ENCODE peak calls at places on chromosomes 3 and 15, in ten cellular contexts. One of them, this sample, is unnamed.

GRCh38 chr15:68186671-68187397 is 18.3 kb downstream of the CALML4 start:
- DNase-seq in activated T-helper 1 cell treated with anti-CD3 and anti-CD28 coated beads, Interleukin-2, amount 50 U/mL, for 16 hours: no peak
- DNase-seq in head of caudate nucleus: no peak
- DNase-seq in OCI-LY7: no peak
- DNase-seq in activated T-helper 2 cell treated with anti-CD3 and anti-CD28 coated beads, Interferon-gamma antibody, Interleukin-2, Interleukin-4, amounts not matched to agents 10 μg/mL and 5 μg/mL and 100 μg/mL, durations not matched to agents 14 hours and 24 hours and 36 hours: no peak
- DNase-seq in esophagus squamous epithelium: no peak
- DNase-seq in upper lobe of left lung: no peak
- DNase-seq in effector memory CD8-positive, alpha-beta T cell: no peak
- DNase-seq in substantia nigra: no peak
- DNase-seq in frontal cortex: no peak
- DNase-seq in this sample: no peak

GRCh38 chr15:50415752-50416404 is 8.3 kb upstream of the USP8 start:
- DNase-seq in activated T-helper 1 cell treated with anti-CD3 and anti-CD28 coated beads, Interleukin-2, amount 50 U/mL, for 16 hours: no peak
- DNase-seq in head of caudate nucleus: no peak
- DNase-seq in OCI-LY7: peak
- DNase-seq in activated T-helper 2 cell treated with anti-CD3 and anti-CD28 coated beads, Interferon-gamma antibody, Interleukin-2, Interleukin-4, amounts not matched to agents 10 μg/mL and 5 μg/mL and 100 μg/mL, durations not matched to agents 14 hours and 24 hours and 36 hours: no peak
- DNase-seq in esophagus squamous epithelium: no peak
- DNase-seq in upper lobe of left lung: no peak
- DNase-seq in effector memory CD8-positive, alpha-beta T cell: no peak
- DNase-seq in substantia nigra: no peak
- DNase-seq in frontal cortex: no peak
- DNase-seq in this sample: no peak

GRCh38 chr15:91866371-91866905 is 12.9 kb downstream of the SLCO3A1 start:
- DNase-seq in activated T-helper 1 cell treated with anti-CD3 and anti-CD28 coated beads, Interleukin-2, amount 50 U/mL, for 16 hours: no peak
- DNase-seq in head of caudate nucleus: no peak
- DNase-seq in OCI-LY7: no peak
- DNase-seq in activated T-helper 2 cell treated with anti-CD3 and anti-CD28 coated beads, Interferon-gamma antibody, Interleukin-2, Interleukin-4, amounts not matched to agents 10 μg/mL and 5 μg/mL and 100 μg/mL, durations not matched to agents 14 hours and 24 hours and 36 hours: no peak
- DNase-seq in esophagus squamous epithelium: no peak
- DNase-seq in upper lobe of left lung: no peak
- DNase-seq in effector memory CD8-positive, alpha-beta T cell: no peak
- DNase-seq in substantia nigra: no peak
- DNase-seq in frontal cortex: no peak
- DNase-seq in this sample: no peak

GRCh38 chr3:43505351-43505750 is 116.5 kb downstream of the ANO10 start:
- DNase-seq in activated T-helper 1 cell treated with anti-CD3 and anti-CD28 coated beads, Interleukin-2, amount 50 U/mL, for 16 hours: no peak
- DNase-seq in head of caudate nucleus: no peak
- DNase-seq in OCI-LY7: no peak
- DNase-seq in activated T-helper 2 cell treated with anti-CD3 and anti-CD28 coated beads, Interferon-gamma antibody, Interleukin-2, Interleukin-4, amounts not matched to agents 10 μg/mL and 5 μg/mL and 100 μg/mL, durations not matched to agents 14 hours and 24 hours and 36 hours: no peak
- DNase-seq in esophagus squamous epithelium: no peak
- DNase-seq in upper lobe of left lung: no peak
- DNase-seq in effector memory CD8-positive, alpha-beta T cell: no peak
- DNase-seq in substantia nigra: no peak
- DNase-seq in frontal cortex: no peak
- DNase-seq in this sample: no peak

GRCh38 chr3:129226374-129226773 is 23.0 kb upstream of the COPG1 start:
- DNase-seq in activated T-helper 1 cell treated with anti-CD3 and anti-CD28 coated beads, Interleukin-2, amount 50 U/mL, for 16 hours: no peak
- DNase-seq in head of caudate nucleus: no peak
- DNase-seq in OCI-LY7: no peak
- DNase-seq in activated T-helper 2 cell treated with anti-CD3 and anti-CD28 coated beads, Interferon-gamma antibody, Interleukin-2, Interleukin-4, amounts not matched to agents 10 μg/mL and 5 μg/mL and 100 μg/mL, durations not matched to agents 14 hours and 24 hours and 36 hours: peak
- DNase-seq in esophagus squamous epithelium: no peak
- DNase-seq in upper lobe of left lung: peak
- DNase-seq in effector memory CD8-positive, alpha-beta T cell: no peak
- DNase-seq in substantia nigra: no peak
- DNase-seq in frontal cortex: no peak
- DNase-seq in this sample: peak

GRCh38 chr15:40493089-40493840 is 22.5 kb downstream of the CHST14 start:
- DNase-seq in activated T-helper 1 cell treated with anti-CD3 and anti-CD28 coated beads, Interleukin-2, amount 50 U/mL, for 16 hours: peak
- DNase-seq in head of caudate nucleus: no peak
- DNase-seq in OCI-LY7: no peak
- DNase-seq in activated T-helper 2 cell treated with anti-CD3 and anti-CD28 coated beads, Interferon-gamma antibody, Interleukin-2, Interleukin-4, amounts not matched to agents 10 μg/mL and 5 μg/mL and 100 μg/mL, durations not matched to agents 14 hours and 24 hours and 36 hours: peak
- DNase-seq in esophagus squamous epithelium: no peak
- DNase-seq in upper lobe of left lung: no peak
- DNase-seq in effector memory CD8-positive, alpha-beta T cell: no peak
- DNase-seq in substantia nigra: no peak
- DNase-seq in frontal cortex: no peak
- DNase-seq in this sample: no peak

GRCh38 chr3:20041197-20041780 is 1.0 kb downstream of the KAT2B start:
- DNase-seq in activated T-helper 1 cell treated with anti-CD3 and anti-CD28 coated beads, Interleukin-2, amount 50 U/mL, for 16 hours: peak
- DNase-seq in head of caudate nucleus: peak
- DNase-seq in OCI-LY7: peak
- DNase-seq in activated T-helper 2 cell treated with anti-CD3 and anti-CD28 coated beads, Interferon-gamma antibody, Interleukin-2, Interleukin-4, amounts not matched to agents 10 μg/mL and 5 μg/mL and 100 μg/mL, durations not matched to agents 14 hours and 24 hours and 36 hours: peak
- DNase-seq in esophagus squamous epithelium: peak
- DNase-seq in upper lobe of left lung: peak
- DNase-seq in effector memory CD8-positive, alpha-beta T cell: peak
- DNase-seq in substantia nigra: peak
- DNase-seq in frontal cortex: peak
- DNase-seq in this sample: peak

GRCh38 chr3:49761661-49762060 is 24.7 kb downstream of the IP6K1 start:
- DNase-seq in activated T-helper 1 cell treated with anti-CD3 and anti-CD28 coated beads, Interleukin-2, amount 50 U/mL, for 16 hours: no peak
- DNase-seq in head of caudate nucleus: no peak
- DNase-seq in OCI-LY7: no peak
- DNase-seq in activated T-helper 2 cell treated with anti-CD3 and anti-CD28 coated beads, Interferon-gamma antibody, Interleukin-2, Interleukin-4, amounts not matched to agents 10 μg/mL and 5 μg/mL and 100 μg/mL, durations not matched to agents 14 hours and 24 hours and 36 hours: no peak
- DNase-seq in esophagus squamous epithelium: no peak
- DNase-seq in upper lobe of left lung: no peak
- DNase-seq in effector memory CD8-positive, alpha-beta T cell: no peak
- DNase-seq in substantia nigra: no peak
- DNase-seq in frontal cortex: no peak
- DNase-seq in this sample: no peak

GRCh38 chr3:129051776-129052400 is 8.7 kb upstream of the GP9 start:
- DNase-seq in activated T-helper 1 cell treated with anti-CD3 and anti-CD28 coated beads, Interleukin-2, amount 50 U/mL, for 16 hours: no peak
- DNase-seq in head of caudate nucleus: no peak
- DNase-seq in OCI-LY7: no peak
- DNase-seq in activated T-helper 2 cell treated with anti-CD3 and anti-CD28 coated beads, Interferon-gamma antibody, Interleukin-2, Interleukin-4, amounts not matched to agents 10 μg/mL and 5 μg/mL and 100 μg/mL, durations not matched to agents 14 hours and 24 hours and 36 hours: no peak
- DNase-seq in esophagus squamous epithelium: no peak
- DNase-seq in upper lobe of left lung: no peak
- DNase-seq in effector memory CD8-positive, alpha-beta T cell: no peak
- DNase-seq in substantia nigra: no peak
- DNase-seq in frontal cortex: no peak
- DNase-seq in this sample: no peak

GRCh38 chr3:156781310-156782230 is 44.6 kb upstream of the LEKR1 start:
- DNase-seq in activated T-helper 1 cell treated with anti-CD3 and anti-CD28 coated beads, Interleukin-2, amount 50 U/mL, for 16 hours: no peak
- DNase-seq in head of caudate nucleus: no peak
- DNase-seq in OCI-LY7: no peak
- DNase-seq in activated T-helper 2 cell treated with anti-CD3 and anti-CD28 coated beads, Interferon-gamma antibody, Interleukin-2, Interleukin-4, amounts not matched to agents 10 μg/mL and 5 μg/mL and 100 μg/mL, durations not matched to agents 14 hours and 24 hours and 36 hours: no peak
- DNase-seq in esophagus squamous epithelium: no peak
- DNase-seq in upper lobe of left lung: no peak
- DNase-seq in effector memory CD8-positive, alpha-beta T cell: no peak
- DNase-seq in substantia nigra: no peak
- DNase-seq in frontal cortex: no peak
- DNase-seq in this sample: no peak

GRCh38 chr3:48409291-48410201 is 20.3 kb downstream of the PLXNB1 start:
- DNase-seq in activated T-helper 1 cell treated with anti-CD3 and anti-CD28 coated beads, Interleukin-2, amount 50 U/mL, for 16 hours: no peak
- DNase-seq in head of caudate nucleus: peak
- DNase-seq in OCI-LY7: no peak
- DNase-seq in activated T-helper 2 cell treated with anti-CD3 and anti-CD28 coated beads, Interferon-gamma antibody, Interleukin-2, Interleukin-4, amounts not matched to agents 10 μg/mL and 5 μg/mL and 100 μg/mL, durations not matched to agents 14 hours and 24 hours and 36 hours: no peak
- DNase-seq in esophagus squamous epithelium: no peak
- DNase-seq in upper lobe of left lung: peak
- DNase-seq in effector memory CD8-positive, alpha-beta T cell: no peak
- DNase-seq in substantia nigra: no peak
- DNase-seq in frontal cortex: no peak
- DNase-seq in this sample: no peak

GRCh38 chr15:29736745-29737023 is 85.6 kb downstream of the TJP1 start:
- DNase-seq in activated T-helper 1 cell treated with anti-CD3 and anti-CD28 coated beads, Interleukin-2, amount 50 U/mL, for 16 hours: no peak
- DNase-seq in head of caudate nucleus: no peak
- DNase-seq in OCI-LY7: no peak
- DNase-seq in activated T-helper 2 cell treated with anti-CD3 and anti-CD28 coated beads, Interferon-gamma antibody, Interleukin-2, Interleukin-4, amounts not matched to agents 10 μg/mL and 5 μg/mL and 100 μg/mL, durations not matched to agents 14 hours and 24 hours and 36 hours: no peak
- DNase-seq in esophagus squamous epithelium: no peak
- DNase-seq in upper lobe of left lung: no peak
- DNase-seq in effector memory CD8-positive, alpha-beta T cell: no peak
- DNase-seq in substantia nigra: no peak
- DNase-seq in frontal cortex: no peak
- DNase-seq in this sample: no peak

GRCh38 chr15:29849716-29850115 is 27.4 kb upstream of the TJP1 start:
- DNase-seq in activated T-helper 1 cell treated with anti-CD3 and anti-CD28 coated beads, Interleukin-2, amount 50 U/mL, for 16 hours: no peak
- DNase-seq in head of caudate nucleus: no peak
- DNase-seq in OCI-LY7: no peak
- DNase-seq in activated T-helper 2 cell treated with anti-CD3 and anti-CD28 coated beads, Interferon-gamma antibody, Interleukin-2, Interleukin-4, amounts not matched to agents 10 μg/mL and 5 μg/mL and 100 μg/mL, durations not matched to agents 14 hours and 24 hours and 36 hours: no peak
- DNase-seq in esophagus squamous epithelium: no peak
- DNase-seq in upper lobe of left lung: no peak
- DNase-seq in effector memory CD8-positive, alpha-beta T cell: no peak
- DNase-seq in substantia nigra: no peak
- DNase-seq in frontal cortex: no peak
- DNase-seq in this sample: no peak

GRCh38 chr15:66884661-66885237 is 180.7 kb upstream of the SMAD3 start:
- DNase-seq in activated T-helper 1 cell treated with anti-CD3 and anti-CD28 coated beads, Interleukin-2, amount 50 U/mL, for 16 hours: no peak
- DNase-seq in head of caudate nucleus: no peak
- DNase-seq in OCI-LY7: no peak
- DNase-seq in activated T-helper 2 cell treated with anti-CD3 and anti-CD28 coated beads, Interferon-gamma antibody, Interleukin-2, Interleukin-4, amounts not matched to agents 10 μg/mL and 5 μg/mL and 100 μg/mL, durations not matched to agents 14 hours and 24 hours and 36 hours: no peak
- DNase-seq in esophagus squamous epithelium: no peak
- DNase-seq in upper lobe of left lung: no peak
- DNase-seq in effector memory CD8-positive, alpha-beta T cell: no peak
- DNase-seq in substantia nigra: no peak
- DNase-seq in frontal cortex: no peak
- DNase-seq in this sample: no peak

GRCh38 chr15:88400591-88400990 is 66.6 kb downstream of the MRPL46 start:
- DNase-seq in activated T-helper 1 cell treated with anti-CD3 and anti-CD28 coated beads, Interleukin-2, amount 50 U/mL, for 16 hours: no peak
- DNase-seq in head of caudate nucleus: no peak
- DNase-seq in OCI-LY7: peak
- DNase-seq in activated T-helper 2 cell treated with anti-CD3 and anti-CD28 coated beads, Interferon-gamma antibody, Interleukin-2, Interleukin-4, amounts not matched to agents 10 μg/mL and 5 μg/mL and 100 μg/mL, durations not matched to agents 14 hours and 24 hours and 36 hours: no peak
- DNase-seq in esophagus squamous epithelium: no peak
- DNase-seq in upper lobe of left lung: no peak
- DNase-seq in effector memory CD8-positive, alpha-beta T cell: no peak
- DNase-seq in substantia nigra: no peak
- DNase-seq in frontal cortex: no peak
- DNase-seq in this sample: no peak

GRCh38 chr3:161395115-161395514 is 23.8 kb upstream of the SPTSSB start:
- DNase-seq in activated T-helper 1 cell treated with anti-CD3 and anti-CD28 coated beads, Interleukin-2, amount 50 U/mL, for 16 hours: no peak
- DNase-seq in head of caudate nucleus: no peak
- DNase-seq in OCI-LY7: no peak
- DNase-seq in activated T-helper 2 cell treated with anti-CD3 and anti-CD28 coated beads, Interferon-gamma antibody, Interleukin-2, Interleukin-4, amounts not matched to agents 10 μg/mL and 5 μg/mL and 100 μg/mL, durations not matched to agents 14 hours and 24 hours and 36 hours: no peak
- DNase-seq in esophagus squamous epithelium: no peak
- DNase-seq in upper lobe of left lung: no peak
- DNase-seq in effector memory CD8-positive, alpha-beta T cell: peak
- DNase-seq in substantia nigra: no peak
- DNase-seq in frontal cortex: no peak
- DNase-seq in this sample: no peak

GRCh38 chr3:11591006-11591360 is 52.7 kb downstream of the VGLL4 start:
- DNase-seq in activated T-helper 1 cell treated with anti-CD3 and anti-CD28 coated beads, Interleukin-2, amount 50 U/mL, for 16 hours: no peak
- DNase-seq in head of caudate nucleus: no peak
- DNase-seq in OCI-LY7: no peak
- DNase-seq in activated T-helper 2 cell treated with anti-CD3 and anti-CD28 coated beads, Interferon-gamma antibody, Interleukin-2, Interleukin-4, amounts not matched to agents 10 μg/mL and 5 μg/mL and 100 μg/mL, durations not matched to agents 14 hours and 24 hours and 36 hours: no peak
- DNase-seq in esophagus squamous epithelium: no peak
- DNase-seq in upper lobe of left lung: no peak
- DNase-seq in effector memory CD8-positive, alpha-beta T cell: no peak
- DNase-seq in substantia nigra: no peak
- DNase-seq in frontal cortex: no peak
- DNase-seq in this sample: no peak

GRCh38 chr15:90991587-90992285 is 2.6 kb downstream of the PRC1 start:
- DNase-seq in activated T-helper 1 cell treated with anti-CD3 and anti-CD28 coated beads, Interleukin-2, amount 50 U/mL, for 16 hours: no peak
- DNase-seq in head of caudate nucleus: no peak
- DNase-seq in OCI-LY7: peak
- DNase-seq in activated T-helper 2 cell treated with anti-CD3 and anti-CD28 coated beads, Interferon-gamma antibody, Interleukin-2, Interleukin-4, amounts not matched to agents 10 μg/mL and 5 μg/mL and 100 μg/mL, durations not matched to agents 14 hours and 24 hours and 36 hours: no peak
- DNase-seq in esophagus squamous epithelium: no peak
- DNase-seq in upper lobe of left lung: no peak
- DNase-seq in effector memory CD8-positive, alpha-beta T cell: no peak
- DNase-seq in substantia nigra: no peak
- DNase-seq in frontal cortex: no peak
- DNase-seq in this sample: no peak

GRCh38 chr15:74489518-74490338 is 28.8 kb upstream of the UBL7 start:
- DNase-seq in activated T-helper 1 cell treated with anti-CD3 and anti-CD28 coated beads, Interleukin-2, amount 50 U/mL, for 16 hours: peak
- DNase-seq in head of caudate nucleus: peak
- DNase-seq in OCI-LY7: peak
- DNase-seq in activated T-helper 2 cell treated with anti-CD3 and anti-CD28 coated beads, Interferon-gamma antibody, Interleukin-2, Interleukin-4, amounts not matched to agents 10 μg/mL and 5 μg/mL and 100 μg/mL, durations not matched to agents 14 hours and 24 hours and 36 hours: peak
- DNase-seq in esophagus squamous epithelium: no peak
- DNase-seq in upper lobe of left lung: no peak
- DNase-seq in effector memory CD8-positive, alpha-beta T cell: peak
- DNase-seq in substantia nigra: peak
- DNase-seq in frontal cortex: peak
- DNase-seq in this sample: no peak

This sample was measured in T1000.